ENCODE peak calls at places on chromosomes 4 and X, in eight cellular contexts. P is SK-N-SH, B is GM12878, R is transverse colon, Z is sigmoid colon, T is A549, G is upper lobe of left lung, C is HepG2. H is an unnamed sample. For H3K4me1, the result is how much of the 10 kb centered on the place peaks cover.

GRCh38 chrX:69603566-69604194 is 12.2 kb upstream of the EDA start:
- DNase-seq in P (no peak), B (no peak), R (no peak), Z (no peak), T (no peak), G (no peak), C (no peak), H (no peak)

GRCh38 chr4:82644731-82645126 is 82.9 kb upstream of the TMEM150C start:
- DNase-seq in P (no peak), B (no peak), R (no peak), Z (no peak), T (no peak), G (no peak), C (no peak), H (no peak)

GRCh38 chrX:20091499-20091898 is 25.2 kb downstream of the MAP7D2 start:
- DNase-seq in P (no peak), B (no peak), R (no peak), Z (no peak), T (no peak), G (no peak), C (no peak), H (no peak)

GRCh38 chr4:99025506-99025905 is 30.0 kb downstream of the METAP1 start:
- DNase-seq in P (no peak), B (no peak), R (no peak), Z (no peak), T (no peak), G (no peak), C (no peak), H (no peak)

GRCh38 chr4:143768007-143768591 is 67.6 kb upstream of the FREM3 start:
- DNase-seq in P (no peak), B (no peak), R (no peak), Z (no peak), T (no peak), G (no peak), C (no peak), H (no peak)

GRCh38 chr4:83830138-83830537 is 294.2 kb downstream of the GPAT3 start:
- DNase-seq in P (no peak), B (no peak), R (no peak), Z (no peak), T (no peak), G (no peak), C (no peak), H (no peak)

GRCh38 chrX:42538405-42538804 is 239.6 kb downstream of the PPP1R2C start:
- DNase-seq in P (no peak), B (no peak), R (no peak), Z (no peak), T (no peak), G (no peak), C (peak), H (no peak)

GRCh38 chrX:114800719-114801118 is 216.7 kb downstream of the IL13RA2 start:
- DNase-seq in P (no peak), B (no peak), R (no peak), Z (no peak), T (no peak), G (no peak), C (peak), H (no peak)

GRCh38 chr4:19309365-19309764 is 942.3 kb upstream of the SLIT2 start:
- DNase-seq in P (no peak), B (no peak), R (no peak), Z (no peak), T (no peak), G (no peak), C (no peak), H (no peak)

GRCh38 chrX:50769389-50770063 is 44.5 kb downstream of the SHROOM4 start:
- DNase-seq in P (no peak), B (no peak), R (peak), Z (peak), T (no peak), G (peak), C (no peak), H (no peak)

GRCh38 chr4:15144249-15144966 is 142.1 kb downstream of the CPEB2 start:
- DNase-seq in P (no peak), B (no peak), R (no peak), Z (no peak), T (no peak), G (no peak), C (no peak), H (no peak)

GRCh38 chrX:119778829-119779228 is 12.6 kb downstream of the RPL39 start:
- DNase-seq in P (no peak), B (no peak), R (no peak), Z (no peak), T (no peak), G (no peak), C (no peak), H (no peak)

GRCh38 chrX:39652336-39652735 is 445.4 kb downstream of the BCOR start:
- DNase-seq in P (peak), B (no peak), R (no peak), Z (no peak), T (peak), G (no peak), C (no peak), H (no peak)

GRCh38 chr4:17347445-17347844 is 164.4 kb downstream of the QDPR start:
- DNase-seq in P (peak), B (no peak), R (no peak), Z (no peak), T (peak), G (no peak), C (peak), H (no peak)

GRCh38 chr4:121651597-121651996 is 45.2 kb downstream of the ANXA5 start:
- DNase-seq in P (no peak), B (peak), R (no peak), Z (no peak), T (no peak), G (no peak), C (no peak), H (no peak)

GRCh38 chr4:86223472-86223871 is 136.4 kb downstream of the MAPK10 start:
- DNase-seq in P (peak), B (no peak), R (no peak), Z (no peak), T (no peak), G (no peak), C (peak), H (no peak)

GRCh38 chrX:120801426-120801825 is 74.2 kb downstream of the CT47B1 start:
- DNase-seq in P (no peak), B (no peak), R (no peak), Z (no peak), T (no peak), G (no peak), C (no peak), H (no peak)

GRCh38 chr4:150750824-150751223 is 168.9 kb downstream of the MAB21L2 start:
- DNase-seq in P (no peak), B (no peak), R (no peak), Z (no peak), T (no peak), G (no peak), C (no peak), H (no peak)

GRCh38 chr4:53421791-53422190 is 44.4 kb downstream of the FIP1L1 start:
- DNase-seq in P (peak), B (no peak), R (no peak), Z (no peak), T (no peak), G (no peak), C (no peak), H (no peak)

GRCh38 chr4:138804705-138805104 is 210.9 kb upstream of the NOCT start:
- DNase-seq in P (no peak), B (no peak), R (no peak), Z (no peak), T (no peak), G (no peak), C (no peak), H (no peak)

GRCh38 chrX:19121466-19121865 is 802 bp downstream of the ADGRG2 start:
- DNase-seq in P (no peak), B (no peak), R (no peak), Z (no peak), T (no peak), G (no peak), C (no peak), H (no peak)

GRCh38 chr4:168475745-168476144 is 4.5 kb downstream of the DDX60L start:
- DNase-seq in P (no peak), B (no peak), R (no peak), Z (no peak), T (no peak), G (no peak), C (no peak), H (no peak)

GRCh38 chr4:42954925-42955669 is 62.6 kb downstream of the GRXCR1 start:
- DNase-seq in P (no peak), B (no peak), R (no peak), Z (peak), T (no peak), G (no peak), C (no peak), H (no peak)

GRCh38 chr4:83328486-83328885 is 6.2 kb downstream of the HPSE start:
- DNase-seq in P (no peak), B (no peak), R (no peak), Z (no peak), T (no peak), G (no peak), C (no peak), H (no peak)

GRCh38 chrX:17242470-17242869 is 132.5 kb upstream of the NHS start:
- DNase-seq in P (peak), B (no peak), R (peak), Z (no peak), T (no peak), G (no peak), C (peak), H (no peak)

GRCh38 chrX:17361620-17362019 is 13.4 kb upstream of the NHS start:
- DNase-seq in P (peak), B (no peak), R (no peak), Z (no peak), T (peak), G (no peak), C (peak), H (no peak)

GRCh38 chr4:180674629-180675367 is 1568.4 kb upstream of the TENM3 start:
- DNase-seq in P (no peak), B (no peak), R (no peak), Z (no peak), T (no peak), G (no peak), C (no peak), H (no peak)

GRCh38 chr4:47372561-47372960 is 90.9 kb downstream of the COMMD8 start:
- DNase-seq in P (peak), B (no peak), R (no peak), Z (no peak), T (no peak), G (no peak), C (no peak), H (no peak)

GRCh38 chrX:40152173-40152705 is 54.5 kb upstream of the BCOR start:
- DNase-seq in P (peak), B (no peak), R (peak), Z (peak), T (no peak), G (no peak), C (no peak), H (no peak)

GRCh38 chr4:83964996-83965541 is 429.2 kb downstream of the GPAT3 start:
- DNase-seq in P (no peak), B (no peak), R (no peak), Z (no peak), T (no peak), G (no peak), C (no peak), H (no peak)

GRCh38 chr4:98126141-98126540 is 17.1 kb downstream of the STPG2 start:
- DNase-seq in P (no peak), B (no peak), R (no peak), Z (no peak), T (no peak), G (no peak), C (no peak), H (no peak)

GRCh38 chr4:95506264-95506663 is 42.5 kb downstream of the UNC5C start:
- DNase-seq in P (no peak), B (no peak), R (no peak), Z (no peak), T (no peak), G (no peak), C (no peak), H (no peak)

GRCh38 chrX:16786791-16787735 is 797 bp downstream of the TXLNG start:
- DNase-seq in P (peak), B (no peak), R (peak), Z (peak), T (no peak), G (peak), C (no peak), H (peak)

GRCh38 chr4:173135241-173135847 is 33.3 kb upstream of the GALNT7 start:
- DNase-seq in P (no peak), B (no peak), R (no peak), Z (no peak), T (no peak), G (no peak), C (no peak), H (no peak)

GRCh38 chrX:63664083-63664482 is 120.9 kb downstream of the ARHGEF9 start:
- DNase-seq in P (no peak), B (no peak), R (no peak), Z (no peak), T (no peak), G (no peak), C (no peak), H (no peak)

GRCh38 chr4:26838055-26838842 is 22.4 kb upstream of the STIM2 start:
- DNase-seq in P (no peak), B (no peak), R (no peak), Z (no peak), T (no peak), G (no peak), C (no peak), H (no peak)

GRCh38 chr4:139859876-139860275 is 194.3 kb downstream of the MGST2 start:
- DNase-seq in P (no peak), B (no peak), R (no peak), Z (no peak), T (no peak), G (no peak), C (no peak), H (no peak)

DNA sequence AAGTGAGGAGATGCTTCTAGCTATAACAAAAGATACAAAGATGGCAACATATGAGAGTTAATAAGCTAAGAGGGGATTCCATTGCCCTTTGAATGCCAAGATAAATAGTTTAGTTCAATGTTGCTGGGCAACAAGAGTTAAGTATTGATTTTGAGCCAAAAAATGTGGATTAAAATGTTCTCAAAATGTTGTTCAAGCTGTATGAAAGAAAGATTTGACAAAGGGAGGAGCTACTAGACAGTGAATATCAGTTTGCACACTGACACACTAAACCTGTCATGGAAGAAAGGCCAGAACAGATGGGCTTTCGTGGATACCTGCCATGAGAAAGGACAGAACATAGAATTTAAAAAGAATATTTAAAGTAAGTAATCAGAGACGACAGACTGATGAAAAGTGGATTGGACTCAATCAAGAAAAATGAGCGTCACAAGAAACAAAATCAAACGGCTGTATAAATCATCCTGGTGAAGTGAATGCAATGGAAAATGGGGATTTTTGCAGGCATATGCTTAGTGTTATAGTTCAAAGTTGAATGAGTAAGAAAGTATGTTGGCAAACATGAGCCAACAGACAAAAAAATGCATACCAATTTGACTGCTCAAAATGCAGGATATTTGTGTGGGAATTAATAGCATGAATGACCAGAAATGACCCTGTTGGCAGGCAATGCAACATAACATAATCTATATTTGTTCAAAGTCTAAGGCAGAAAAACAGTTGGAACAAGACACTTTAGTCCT is 7.5 kb downstream of the PCDH18 start:
- DNase-seq in P (no peak), B (no peak), R (no peak), Z (no peak), T (no peak), G (no peak), C (no peak), H (no peak)
- H3K27ac ChIP-seq in P (peak), B (no peak), R (peak), Z (peak), T (no peak), G (no peak), C (no peak), H (no peak)

GRCh38 chr4:153532227-153532626 is 66.1 kb downstream of the TMEM131L start:
- DNase-seq in P (peak), B (no peak), R (no peak), Z (no peak), T (no peak), G (no peak), C (no peak), H (no peak)

GRCh38 chr4:153530996-153531375 is 64.8 kb downstream of the TMEM131L start:
- DNase-seq in P (peak), B (no peak), R (no peak), Z (no peak), T (no peak), G (no peak), C (no peak), H (no peak)

GRCh38 chr4:153534792-153535629 is 68.9 kb downstream of the TMEM131L start:
- DNase-seq in P (no peak), B (no peak), R (no peak), Z (no peak), T (no peak), G (no peak), C (no peak), H (no peak)

GRCh38 chr4:153532636-153533035 is 66.5 kb downstream of the TMEM131L start:
- DNase-seq in P (no peak), B (no peak), R (no peak), Z (no peak), T (no peak), G (no peak), C (no peak), H (no peak)

GRCh38 chr4:153533387-153533786 is 67.2 kb downstream of the TMEM131L start:
- DNase-seq in P (no peak), B (no peak), R (no peak), Z (no peak), T (no peak), G (no peak), C (no peak), H (no peak)
- H3K4me1 ChIP-seq in P (under half), B (under half), R (under half), Z (under half), T (under half), G (under half), C (under half), H (under half)

GRCh38 chr4:112031712-112032328 is 113.4 kb upstream of the FAM241A start:
- DNase-seq in P (peak), B (peak), R (peak), Z (no peak), T (peak), G (no peak), C (peak), H (no peak)

DNA sequence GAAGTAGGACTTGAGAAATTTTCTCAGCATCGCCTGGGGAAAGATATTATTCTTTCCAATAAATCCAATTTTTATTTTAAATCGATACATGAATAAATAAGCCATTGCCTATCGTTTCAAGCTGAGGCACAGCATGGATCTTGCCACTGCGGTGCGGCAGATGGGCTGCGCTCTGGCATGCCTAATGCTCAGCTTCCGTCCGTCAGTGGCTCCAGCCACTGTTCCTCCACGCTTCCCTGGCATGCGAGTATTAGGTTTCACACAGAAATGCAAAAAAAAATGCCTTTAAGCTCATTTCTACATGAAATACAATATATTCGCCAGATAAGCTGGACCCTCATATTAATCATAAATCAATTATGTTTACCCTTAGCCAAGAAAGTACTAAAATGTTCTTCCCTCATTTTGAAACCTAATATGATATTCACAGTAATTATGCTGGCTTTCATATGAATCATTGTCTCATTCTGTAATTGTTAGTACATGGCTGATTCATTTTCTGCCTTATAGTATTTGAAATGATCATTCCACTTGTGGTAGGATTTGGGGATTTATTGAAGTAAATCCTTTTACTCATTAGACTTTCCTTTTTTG is 115.5 kb upstream of the FAM241A start:
- DNase-seq in P (no peak), B (no peak), R (no peak), Z (no peak), T (no peak), G (no peak), C (no peak), H (no peak)
- TF ChIP-seq EP300 in P (no peak), B (no peak), R (no peak), Z (no peak), T (no peak), G (no peak), C (no peak), H (no peak)

GRCh38 chr4:8140915-8141314 is 17.7 kb downstream of the ABLIM2 start:
- DNase-seq in P (no peak), B (no peak), R (no peak), Z (no peak), T (no peak), G (no peak), C (no peak), H (no peak)

GRCh38 chr4:8143392-8144140 is 15.0 kb downstream of the ABLIM2 start:
- DNase-seq in P (no peak), B (no peak), R (no peak), Z (no peak), T (no peak), G (no peak), C (no peak), H (no peak)

GRCh38 chr4:8142556-8142955 is 16.1 kb downstream of the ABLIM2 start:
- DNase-seq in P (no peak), B (no peak), R (no peak), Z (no peak), T (no peak), G (no peak), C (no peak), H (no peak)

GRCh38 chr4:8144359-8144758 is 14.3 kb downstream of the ABLIM2 start:
- DNase-seq in P (peak), B (no peak), R (no peak), Z (no peak), T (no peak), G (no peak), C (no peak), H (no peak)

DNA sequence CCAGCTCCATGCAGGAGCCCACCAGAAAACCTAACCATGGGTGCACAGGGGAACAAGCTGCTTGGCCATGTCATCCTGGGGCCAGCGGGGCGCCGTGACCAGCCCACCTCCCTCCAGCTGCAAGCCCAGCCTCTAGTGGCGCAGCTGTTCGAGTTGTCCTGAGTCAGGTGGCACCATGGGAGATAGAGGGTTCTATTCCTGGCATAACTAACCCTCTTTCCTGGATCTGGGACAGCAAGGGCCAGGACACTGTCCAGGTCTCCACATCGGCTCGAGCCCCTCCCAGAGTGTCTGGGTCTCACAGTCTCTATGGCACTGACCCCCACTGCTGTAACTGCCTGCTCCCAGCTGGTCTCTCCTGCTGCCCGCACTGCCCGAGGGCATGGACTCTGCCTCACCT is 16.7 kb downstream of the ABLIM2 start:
- DNase-seq in P (no peak), B (no peak), R (no peak), Z (no peak), T (no peak), G (no peak), C (no peak), H (no peak)
- H3K27ac ChIP-seq in P (no peak), B (no peak), R (no peak), Z (no peak), T (no peak), G (no peak), C (no peak), H (no peak)

H was measured in ovary.